ENCODE peak calls at places on chromosome 10, in five cellular contexts. One of them, this sample, is unnamed. For H3K4me1 and H3K27me3, the result is how much of the 10 kb centered on the place peaks cover.

GRCh38 chr10:85003083-85003482 is 674.7 kb downstream of the CCSER2 start:
- DNase-seq in keratinocyte: no peak
- DNase-seq in GM23248: no peak
- DNase-seq in heart right ventricle: no peak
- DNase-seq in body of pancreas: no peak
- DNase-seq in this sample: no peak

GRCh38 chr10:26780793-26781601 is 79.8 kb downstream of the ABI1 start:
- DNase-seq in heart right ventricle: no peak
- DNase-seq in body of pancreas: no peak
- DNase-seq in GM23248: peak
- DNase-seq in keratinocyte: peak
- DNase-seq in this sample: peak

GRCh38 chr10:84818956-84819355 is 490.6 kb downstream of the CCSER2 start:
- DNase-seq in keratinocyte: no peak
- DNase-seq in GM23248: no peak
- DNase-seq in body of pancreas: no peak
- DNase-seq in heart right ventricle: no peak
- DNase-seq in this sample: no peak

GRCh38 chr10:44992732-44993225 is 7.9 kb upstream of the ZNF22 start:
- DNase-seq in GM23248: no peak
- DNase-seq in heart right ventricle: no peak
- DNase-seq in body of pancreas: no peak
- DNase-seq in keratinocyte: no peak
- DNase-seq in this sample: no peak

GRCh38 chr10:49678827-49679479 is 498 bp upstream of the C10orf53 start:
- DNase-seq in heart right ventricle: no peak
- DNase-seq in GM23248: no peak
- DNase-seq in keratinocyte: no peak
- DNase-seq in body of pancreas: no peak
- DNase-seq in this sample: no peak

GRCh38 chr10:125823663-125824251 is 411 bp downstream of the BCCIP start:
- DNase-seq in GM23248: peak
- DNase-seq in heart right ventricle: no peak
- DNase-seq in keratinocyte: no peak
- DNase-seq in body of pancreas: no peak
- DNase-seq in this sample: no peak

GRCh38 chr10:60208676-60209269 is 180.9 kb downstream of the ANK3 start:
- DNase-seq in GM23248: peak
- DNase-seq in heart right ventricle: no peak
- DNase-seq in keratinocyte: no peak
- DNase-seq in body of pancreas: no peak
- DNase-seq in this sample: no peak

GRCh38 chr10:99733366-99733765 is 1.3 kb downstream of the CUTC start:
- DNase-seq in heart right ventricle: no peak
- DNase-seq in GM23248: peak
- DNase-seq in body of pancreas: no peak
- DNase-seq in keratinocyte: no peak
- DNase-seq in this sample: no peak

GRCh38 chr10:78212134-78212785 is 178.6 kb downstream of the RPS24 start:
- DNase-seq in heart right ventricle: peak
- DNase-seq in GM23248: peak
- DNase-seq in keratinocyte: no peak
- DNase-seq in body of pancreas: no peak
- DNase-seq in this sample: no peak

GRCh38 chr10:33519130-33519860 is 184.8 kb upstream of the NRP1 start:
- DNase-seq in heart right ventricle: no peak
- DNase-seq in body of pancreas: no peak
- DNase-seq in GM23248: no peak
- DNase-seq in keratinocyte: no peak
- DNase-seq in this sample: no peak

GRCh38 chr10:6211341-6212265 is 8.9 kb downstream of the PFKFB3 start:
- DNase-seq in body of pancreas: no peak
- DNase-seq in heart right ventricle: peak
- DNase-seq in GM23248: peak
- DNase-seq in keratinocyte: no peak
- DNase-seq in this sample: no peak

GRCh38 chr10:72261323-72262018 is 12.3 kb upstream of the DDIT4 start:
- DNase-seq in body of pancreas: no peak
- DNase-seq in keratinocyte: no peak
- DNase-seq in GM23248: no peak
- DNase-seq in heart right ventricle: no peak
- DNase-seq in this sample: no peak

GRCh38 chr10:20855398-20856038 is 41.6 kb downstream of the NEBL start:
- DNase-seq in GM23248: peak
- DNase-seq in heart right ventricle: no peak
- DNase-seq in body of pancreas: no peak
- DNase-seq in keratinocyte: no peak
- DNase-seq in this sample: no peak

GRCh38 chr10:43398939-43399871 is 9.8 kb downstream of the HNRNPF start:
- DNase-seq in GM23248: peak
- DNase-seq in keratinocyte: no peak
- DNase-seq in heart right ventricle: no peak
- DNase-seq in body of pancreas: no peak
- DNase-seq in this sample: no peak
- H3K4me1 ChIP-seq in GM23248: half or more
- H3K4me1 ChIP-seq in keratinocyte: half or more
- H3K4me1 ChIP-seq in heart right ventricle: half or more
- H3K4me1 ChIP-seq in body of pancreas: half or more
- H3K4me1 ChIP-seq in this sample: under half

DNA sequence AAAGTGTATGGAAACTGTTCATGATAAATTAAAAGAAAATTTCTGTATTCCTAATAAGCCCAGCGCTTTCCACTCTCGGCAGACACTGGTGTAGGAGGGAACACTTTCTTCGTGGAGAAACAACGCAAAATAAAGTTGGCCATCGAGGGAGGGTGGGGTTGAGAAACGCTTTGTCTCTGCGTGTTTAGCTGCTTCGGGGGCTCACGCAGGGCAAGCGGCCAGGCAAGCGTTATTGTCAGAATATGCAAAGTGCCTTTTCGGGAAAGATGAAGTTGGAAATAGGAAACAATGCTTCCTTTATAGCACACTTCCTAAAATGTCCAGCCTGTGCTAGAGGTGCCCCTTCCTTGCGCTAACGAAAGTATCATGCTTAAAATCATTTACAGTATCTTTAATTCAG is 1.9 kb upstream of the EBF3 start:
- DNase-seq in body of pancreas: no peak
- DNase-seq in GM23248: no peak
- DNase-seq in heart right ventricle: no peak
- DNase-seq in keratinocyte: no peak
- DNase-seq in this sample: no peak
- H3K27me3 ChIP-seq in body of pancreas: half or more
- H3K27me3 ChIP-seq in GM23248: half or more
- H3K27me3 ChIP-seq in heart right ventricle: half or more
- H3K27me3 ChIP-seq in keratinocyte: half or more
- H3K27me3 ChIP-seq in this sample: half or more

GRCh38 chr10:119867317-119867716 is 5.3 kb downstream of the MCMBP start:
- DNase-seq in GM23248: no peak
- DNase-seq in keratinocyte: no peak
- DNase-seq in heart right ventricle: no peak
- DNase-seq in body of pancreas: no peak
- DNase-seq in this sample: no peak

GRCh38 chr10:119862524-119862923 is 10.1 kb downstream of the MCMBP start:
- DNase-seq in heart right ventricle: no peak
- DNase-seq in keratinocyte: no peak
- DNase-seq in GM23248: no peak
- DNase-seq in body of pancreas: no peak
- DNase-seq in this sample: no peak

GRCh38 chr10:119860866-119861601 is 11.6 kb downstream of the MCMBP start:
- DNase-seq in body of pancreas: no peak
- DNase-seq in heart right ventricle: no peak
- DNase-seq in keratinocyte: no peak
- DNase-seq in GM23248: no peak
- DNase-seq in this sample: no peak

GRCh38 chr10:119863951-119864565 is 8.6 kb downstream of the MCMBP start:
- DNase-seq in GM23248: no peak
- DNase-seq in heart right ventricle: no peak
- DNase-seq in keratinocyte: no peak
- DNase-seq in body of pancreas: no peak
- DNase-seq in this sample: no peak

GRCh38 chr10:119865699-119866240 is 6.9 kb downstream of the MCMBP start:
- DNase-seq in GM23248: no peak
- DNase-seq in keratinocyte: no peak
- DNase-seq in heart right ventricle: no peak
- DNase-seq in body of pancreas: no peak
- DNase-seq in this sample: no peak
- H3K4me1 ChIP-seq in GM23248: under half
- H3K4me1 ChIP-seq in keratinocyte: under half
- H3K4me1 ChIP-seq in heart right ventricle: under half
- H3K4me1 ChIP-seq in body of pancreas: under half
- H3K4me1 ChIP-seq in this sample: under half

DNA sequence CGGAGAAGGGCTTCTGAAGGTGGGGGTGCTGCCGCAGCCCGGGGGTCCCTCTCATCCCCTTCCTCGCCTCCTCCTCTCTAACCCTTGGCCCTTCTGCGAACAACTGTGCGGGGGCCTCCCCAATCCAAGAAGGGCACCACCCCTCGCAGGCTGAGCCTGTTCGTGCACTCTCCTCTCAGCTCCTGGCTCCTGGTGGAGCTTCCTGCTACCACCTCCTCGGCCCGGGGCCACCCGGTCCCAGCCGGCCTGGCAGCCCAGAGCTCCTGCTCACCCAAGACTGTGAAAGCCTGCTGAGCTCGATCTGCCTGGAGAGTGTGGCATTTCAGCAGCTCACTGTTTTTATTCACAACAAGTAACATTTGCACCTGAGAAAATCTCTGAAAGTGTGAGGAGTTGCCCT is 2.4 kb downstream of the ADGRA1 start:
- DNase-seq in body of pancreas: no peak
- DNase-seq in GM23248: no peak
- DNase-seq in keratinocyte: no peak
- DNase-seq in heart right ventricle: no peak
- DNase-seq in this sample: no peak
- H3K27me3 ChIP-seq in body of pancreas: under half
- H3K27me3 ChIP-seq in GM23248: half or more
- H3K27me3 ChIP-seq in keratinocyte: half or more
- H3K27me3 ChIP-seq in heart right ventricle: half or more
- H3K27me3 ChIP-seq in this sample: half or more

DNA sequence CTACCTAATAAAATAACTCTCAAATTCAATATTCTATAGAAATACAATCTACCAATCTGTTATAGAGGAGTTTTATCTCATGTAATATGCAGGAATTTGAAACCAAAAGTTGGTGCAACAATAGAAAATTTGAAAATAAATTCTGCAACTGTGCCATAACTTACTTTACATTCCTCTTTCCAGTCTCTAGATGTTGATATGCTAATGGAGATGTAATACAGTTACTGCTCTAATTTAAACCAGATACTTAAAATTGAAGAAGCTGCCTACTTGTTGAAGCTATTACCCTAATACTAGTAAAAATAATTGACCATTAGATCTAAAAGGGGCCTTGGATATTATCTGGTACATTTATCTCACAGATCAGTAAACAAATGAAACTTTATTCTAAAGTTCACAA is 1.4 kb downstream of the ENKUR start:
- DNase-seq in keratinocyte: no peak
- DNase-seq in body of pancreas: no peak
- DNase-seq in heart right ventricle: no peak
- DNase-seq in GM23248: no peak
- DNase-seq in this sample: no peak
- H3K4me1 ChIP-seq in keratinocyte: under half
- H3K4me1 ChIP-seq in body of pancreas: under half
- H3K4me1 ChIP-seq in heart right ventricle: under half
- H3K4me1 ChIP-seq in GM23248: under half
- H3K4me1 ChIP-seq in this sample: under half

GRCh38 chr10:97798958-97799565 is 27.3 kb upstream of the SFRP5 start:
- DNase-seq in heart right ventricle: no peak
- DNase-seq in body of pancreas: no peak
- DNase-seq in keratinocyte: no peak
- DNase-seq in GM23248: no peak
- DNase-seq in this sample: no peak
- H3K27me3 ChIP-seq in heart right ventricle: under half
- H3K27me3 ChIP-seq in body of pancreas: under half
- H3K27me3 ChIP-seq in keratinocyte: under half
- H3K27me3 ChIP-seq in GM23248: under half
- H3K27me3 ChIP-seq in this sample: under half

GRCh38 chr10:80196270-80196949 is 8.9 kb downstream of the ANXA11 start:
- DNase-seq in body of pancreas: peak
- DNase-seq in keratinocyte: peak
- DNase-seq in heart right ventricle: no peak
- DNase-seq in GM23248: peak
- DNase-seq in this sample: no peak

GRCh38 chr10:80196950-80197315 is 8.4 kb downstream of the ANXA11 start:
- DNase-seq in keratinocyte: no peak
- DNase-seq in body of pancreas: no peak
- DNase-seq in heart right ventricle: no peak
- DNase-seq in GM23248: no peak
- DNase-seq in this sample: no peak

GRCh38 chr10:80192553-80192952 is 12.8 kb downstream of the ANXA11 start:
- DNase-seq in body of pancreas: no peak
- DNase-seq in GM23248: no peak
- DNase-seq in keratinocyte: no peak
- DNase-seq in heart right ventricle: no peak
- DNase-seq in this sample: no peak

GRCh38 chr10:80194373-80195045 is 10.8 kb downstream of the ANXA11 start:
- DNase-seq in body of pancreas: no peak
- DNase-seq in keratinocyte: no peak
- DNase-seq in GM23248: no peak
- DNase-seq in heart right ventricle: no peak
- DNase-seq in this sample: no peak

DNA sequence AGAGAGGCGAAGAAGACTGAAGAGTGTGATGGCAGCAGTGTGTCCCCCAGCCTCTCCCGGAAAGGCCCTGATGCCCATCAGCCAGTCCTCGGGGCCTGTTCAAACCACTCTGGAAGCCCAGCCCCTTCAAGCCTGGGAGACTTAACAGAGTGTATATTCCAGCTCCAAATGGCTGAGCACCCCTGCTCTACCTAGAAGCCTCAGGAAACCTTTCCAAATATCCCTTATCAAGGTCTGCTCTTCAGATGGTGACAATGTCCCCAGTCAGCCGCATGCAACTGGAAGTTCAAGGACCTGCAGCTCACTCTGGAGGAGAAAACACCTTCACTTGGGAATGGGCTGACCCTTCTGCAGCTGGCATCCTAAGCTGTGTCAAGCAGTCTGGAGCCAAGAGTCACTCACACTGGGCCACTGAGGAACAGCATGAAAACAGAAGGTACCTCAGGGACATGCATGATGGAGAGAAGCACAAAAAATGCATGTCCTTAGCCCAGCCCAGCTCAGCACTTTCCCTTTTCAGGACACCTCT is 10.2 kb downstream of the ANXA11 start:
- DNase-seq in body of pancreas: no peak
- DNase-seq in heart right ventricle: no peak
- DNase-seq in GM23248: no peak
- DNase-seq in keratinocyte: no peak
- DNase-seq in this sample: no peak
- H3K4me1 ChIP-seq in body of pancreas: half or more
- H3K4me1 ChIP-seq in heart right ventricle: half or more
- H3K4me1 ChIP-seq in GM23248: under half
- H3K4me1 ChIP-seq in keratinocyte: under half
- H3K4me1 ChIP-seq in this sample: under half